ENCODE peak calls at places on chromosomes 4 and X, in nine cellular contexts. X is psoas muscle, U is right lobe of liver, W is keratinocyte, C is cardiac muscle cell, R is cardiac fibroblast, N is IMR-90, P is mammary epithelial cell, E is left lung. T is an unnamed sample.

GRCh38 chr4:134533068-134533467 is 331.5 kb upstream of the PABPC4L start:
- DNase-seq in P (no peak), R (no peak), W (no peak), X (no peak), E (no peak), N (no peak), U (no peak), C (no peak), T (no peak)

GRCh38 chr4:150217192-150217591 is 138.9 kb downstream of the DCLK2 start:
- DNase-seq in E (no peak), X (no peak), U (no peak), C (peak), P (peak), N (peak), W (no peak), R (peak), T (peak)

GRCh38 chrX:24963823-24964222 is 51.9 kb downstream of the ARX start:
- DNase-seq in U (no peak), X (no peak), C (no peak), R (no peak), E (no peak), N (no peak), W (no peak), P (no peak), T (peak)

GRCh38 chr4:177185151-177185550 is 124.5 kb upstream of the NEIL3 start:
- DNase-seq in N (peak), E (no peak), U (no peak), R (peak), X (no peak), W (no peak), C (peak), P (peak), T (peak)

GRCh38 chr4:3226944-3227343 is 22.0 kb upstream of the MSANTD1 start:
- DNase-seq in N (no peak), U (no peak), P (no peak), R (no peak), E (peak), W (no peak), X (peak), C (no peak), T (no peak)

GRCh38 chr4:113641025-113641431 is 120.5 kb downstream of the CAMK2D start:
- DNase-seq in U (no peak), P (no peak), C (no peak), R (no peak), W (no peak), N (no peak), X (no peak), E (no peak), T (no peak)

GRCh38 chrX:40299028-40299479 is 201.3 kb upstream of the BCOR start:
- DNase-seq in R (peak), C (peak), U (no peak), P (no peak), E (no peak), X (no peak), W (no peak), N (no peak), T (peak)

GRCh38 chr4:101944649-101945048 is 154.1 kb downstream of the BANK1 start:
- DNase-seq in W (no peak), E (no peak), N (peak), U (no peak), R (peak), C (no peak), X (no peak), P (peak), T (peak)

GRCh38 chrX:70445876-70446275 is 1.2 kb downstream of the DLG3 start:
- DNase-seq in N (no peak), X (no peak), C (no peak), R (no peak), P (no peak), W (no peak), U (no peak), E (no peak), T (no peak)

GRCh38 chrX:41906515-41907165 is 16.7 kb downstream of the CASK start:
- DNase-seq in C (peak), X (no peak), W (no peak), U (no peak), P (peak), E (no peak), R (peak), N (no peak), T (peak)

GRCh38 chrX:21996872-21997271 is 35.3 kb upstream of the PHEX start:
- DNase-seq in P (peak), W (no peak), C (peak), U (no peak), X (no peak), E (no peak), R (peak), N (peak), T (peak)

GRCh38 chr4:8836664-8837171 is 34.9 kb downstream of the HMX1 start:
- DNase-seq in C (no peak), P (no peak), X (peak), N (no peak), W (no peak), U (peak), E (peak), R (no peak), T (no peak)

GRCh38 chr4:173211838-173212237 is 43.2 kb downstream of the GALNT7 start:
- DNase-seq in E (no peak), U (no peak), P (peak), X (no peak), W (no peak), R (peak), N (peak), C (peak), T (peak)

GRCh38 chr4:127643791-127644190 is 11.0 kb downstream of the INTU start:
- DNase-seq in N (no peak), E (no peak), U (no peak), P (no peak), C (no peak), R (no peak), W (no peak), X (no peak), T (no peak)

GRCh38 chrX:49165901-49166881 is 3.6 kb downstream of the MAGIX start:
- DNase-seq in U (peak), R (peak), C (peak), E (peak), N (peak), P (peak), W (peak), X (peak), T (peak)

GRCh38 chrX:70398899-70399298 is 24.2 kb upstream of the GDPD2 start:
- DNase-seq in E (no peak), U (no peak), R (peak), N (peak), C (peak), P (no peak), W (no peak), X (no peak), T (peak)

GRCh38 chr4:3644849-3645627 is 112.8 kb upstream of the LRPAP1 start:
- DNase-seq in E (peak), P (no peak), R (peak), N (no peak), W (no peak), U (no peak), X (no peak), C (no peak), T (peak)

GRCh38 chr4:176001171-176002006 is 64.3 kb upstream of the WDR17 start:
- DNase-seq in P (no peak), W (no peak), E (peak), N (peak), U (peak), X (peak), C (peak), R (peak), T (peak)

GRCh38 chr4:113327513-113327912 is 278.1 kb downstream of the ANK2 start:
- DNase-seq in E (no peak), C (peak), N (peak), W (no peak), R (peak), X (no peak), U (no peak), P (no peak), T (peak)

GRCh38 chrX:9842541-9842940 is 56.3 kb downstream of the SHROOM2 start:
- DNase-seq in X (no peak), P (no peak), U (no peak), C (no peak), E (no peak), R (no peak), N (no peak), W (no peak), T (no peak)

GRCh38 chrX:71095971-71096701 is 485 bp downstream of the FOXO4 start:
- DNase-seq in R (no peak), C (no peak), X (no peak), W (no peak), U (no peak), P (peak), N (peak), E (no peak), T (no peak)

GRCh38 chrX:71492086-71493065 is 40.5 kb upstream of the OGT start:
- DNase-seq in C (peak), W (no peak), R (no peak), N (peak), U (peak), X (peak), P (peak), E (peak), T (peak)

GRCh38 chr4:85737254-85737653 is 262.3 kb downstream of the ARHGAP24 start:
- DNase-seq in W (no peak), C (no peak), R (no peak), X (no peak), U (no peak), E (no peak), P (no peak), N (no peak), T (no peak)

GRCh38 chr4:136811496-136812077 is 720.7 kb downstream of the PCDH18 start:
- DNase-seq in P (no peak), C (no peak), N (no peak), W (no peak), E (peak), X (peak), R (no peak), U (no peak), T (no peak)

GRCh38 chr4:67725981-67726380 is 25.0 kb upstream of the UBA6 start:
- DNase-seq in U (no peak), N (peak), W (no peak), R (peak), P (peak), X (no peak), C (no peak), E (no peak), T (peak)

GRCh38 chr4:1187182-1187581 is 14.8 kb upstream of the SPON2 start:
- DNase-seq in C (no peak), W (no peak), U (no peak), P (peak), N (peak), X (no peak), R (no peak), E (no peak), T (no peak)

GRCh38 chr4:67104145-67104544 is 441.2 kb downstream of the CENPC start:
- DNase-seq in C (no peak), E (no peak), X (no peak), W (no peak), N (no peak), R (no peak), U (no peak), P (no peak), T (no peak)

GRCh38 chr4:158098802-158099201 is 74.0 kb downstream of the GASK1B start:
- DNase-seq in X (no peak), E (peak), C (no peak), P (no peak), U (no peak), W (no peak), N (no peak), R (no peak), T (no peak)

GRCh38 chrX:259692-260355 is 21.4 kb upstream of the PLCXD1 start:
- DNase-seq in W (no peak), E (no peak), P (no peak), R (no peak), X (peak), N (no peak), C (no peak), U (peak), T (no peak)

GRCh38 chr4:1746265-1746691 is 25.0 kb downstream of the TACC3 start:
- DNase-seq in R (peak), W (no peak), U (peak), P (no peak), N (peak), C (peak), E (peak), X (peak), T (peak)

GRCh38 chrX:54043696-54044125 is 562 bp downstream of the PHF8 start:
- DNase-seq in N (peak), R (no peak), W (no peak), E (no peak), P (peak), X (no peak), C (no peak), U (no peak), T (peak)

GRCh38 chrX:49030283-49030682 is 12.9 kb downstream of the TFE3 start:
- DNase-seq in E (no peak), X (no peak), N (no peak), U (no peak), W (no peak), C (no peak), P (no peak), R (no peak), T (no peak)

GRCh38 chr4:38385286-38386010 is 278.6 kb upstream of the KLF3 start:
- DNase-seq in E (no peak), C (no peak), X (peak), P (peak), W (no peak), R (no peak), U (peak), N (no peak), T (peak)

GRCh38 chr4:100789991-100790390 is 272.2 kb upstream of the EMCN start:
- DNase-seq in U (no peak), P (no peak), R (no peak), W (no peak), E (no peak), X (no peak), C (no peak), N (no peak), T (no peak)

GRCh38 chrX:31546130-31546529 is 474.3 kb upstream of the FTHL17 start:
- DNase-seq in C (peak), P (peak), X (no peak), N (peak), R (peak), W (peak), E (no peak), U (no peak), T (peak)

GRCh38 chr4:37876156-37876555 is 14.7 kb upstream of the TBC1D1 start:
- DNase-seq in C (peak), P (no peak), U (no peak), E (no peak), W (no peak), R (peak), X (no peak), N (peak), T (no peak)

GRCh38 chrX:79268788-79269187 is 98.3 kb downstream of the ITM2A start:
- DNase-seq in E (no peak), W (no peak), C (peak), R (peak), X (no peak), U (no peak), N (no peak), P (no peak), T (no peak)

GRCh38 chr4:180827610-180828009 is 1415.6 kb upstream of the TENM3 start:
- DNase-seq in X (no peak), U (no peak), E (no peak), R (peak), N (peak), W (peak), C (peak), P (peak), T (peak)
- TF ChIP-seq CTCF in X (no peak), U (no peak), E (no peak), R (no peak), N (no peak), W (no peak), C (no peak), P (no peak), T (no peak)

GRCh38 chr4:74431113-74431826 is 13.7 kb upstream of the AREG start:
- DNase-seq in U (no peak), X (no peak), P (peak), W (peak), E (peak), N (no peak), C (peak), R (peak), T (no peak)
- H3K4me3 ChIP-seq in U (no peak), X (no peak), P (no peak), W (no peak), E (no peak), N (no peak), C (no peak), R (no peak), T (no peak)

DNA sequence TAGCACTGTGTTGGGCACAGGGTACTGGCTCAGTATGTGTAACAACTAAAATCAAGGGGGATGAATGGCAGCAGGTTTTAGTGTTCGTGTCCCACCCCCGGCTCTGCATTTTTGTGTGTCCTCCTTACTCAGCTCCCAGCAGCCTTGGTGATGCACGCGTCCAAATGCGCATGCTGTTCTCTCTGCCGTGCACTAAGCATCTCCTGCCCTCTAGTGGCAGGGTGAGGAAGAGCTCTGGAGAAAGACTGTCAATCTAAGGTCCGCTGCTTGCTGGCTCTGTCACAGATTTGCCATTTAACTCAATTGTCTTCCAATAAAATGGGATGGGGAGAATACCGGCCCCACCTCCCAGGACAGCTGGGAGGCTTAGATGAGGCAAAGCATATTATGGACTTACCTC is 61.4 kb downstream of the WFS1 start:
- DNase-seq in E (no peak), X (peak), R (peak), P (no peak), N (peak), U (no peak), C (peak), W (no peak), T (peak)
- TF ChIP-seq CTCF in E (peak), X (peak), R (peak), P (peak), N (peak), U (peak), C (peak), W (no peak), T (peak)

GRCh38 chr4:153296424-153296823 is 48.1 kb upstream of the MND1 start:
- DNase-seq in N (peak), W (peak), X (no peak), P (peak), E (no peak), U (no peak), R (no peak), C (peak), T (peak)
- H3K4me3 ChIP-seq in N (no peak), W (peak), X (no peak), P (peak), E (no peak), U (no peak), R (no peak), C (no peak), T (no peak)

GRCh38 chrX:13112499-13112898 is 68.1 kb upstream of the FAM9C start:
- DNase-seq in U (no peak), N (no peak), W (no peak), E (no peak), R (no peak), X (no peak), P (no peak), C (no peak), T (no peak)

GRCh38 chrX:13120017-13120416 is 75.6 kb upstream of the FAM9C start:
- DNase-seq in X (no peak), U (peak), R (peak), E (no peak), C (peak), N (peak), P (no peak), W (no peak), T (no peak)

GRCh38 chrX:13119386-13119785 is 75.0 kb upstream of the FAM9C start:
- DNase-seq in C (peak), E (no peak), U (no peak), W (no peak), R (peak), N (peak), X (no peak), P (peak), T (peak)

GRCh38 chrX:13110427-13111324 is 66.3 kb upstream of the FAM9C start:
- DNase-seq in W (no peak), U (no peak), E (no peak), P (peak), R (peak), N (peak), X (no peak), C (peak), T (peak)

DNA sequence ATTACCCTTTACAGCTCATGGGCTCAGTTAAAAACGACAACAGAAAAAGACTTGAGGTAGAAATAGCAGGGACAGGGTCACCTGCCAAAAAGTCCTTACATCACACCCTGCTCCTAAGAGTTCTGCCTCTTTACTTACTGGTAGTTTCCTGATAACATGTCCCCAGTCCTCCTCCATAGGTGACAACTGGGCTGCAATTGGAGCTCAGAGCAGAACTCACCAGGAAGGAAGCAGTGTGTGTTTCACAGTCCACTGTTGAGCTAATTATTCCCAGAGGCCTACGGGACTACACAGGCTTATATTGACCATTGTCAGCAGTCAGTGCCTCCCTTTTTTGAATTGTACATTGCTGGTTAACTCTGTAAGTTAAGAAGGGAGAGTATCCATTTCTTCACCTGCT is 71.0 kb upstream of the FAM9C start:
- DNase-seq in P (no peak), E (no peak), N (no peak), R (no peak), U (no peak), X (no peak), W (no peak), C (no peak), T (no peak)
- TF ChIP-seq CTCF in P (no peak), E (no peak), N (no peak), R (no peak), U (no peak), X (no peak), W (no peak), C (no peak), T (no peak)

DNA sequence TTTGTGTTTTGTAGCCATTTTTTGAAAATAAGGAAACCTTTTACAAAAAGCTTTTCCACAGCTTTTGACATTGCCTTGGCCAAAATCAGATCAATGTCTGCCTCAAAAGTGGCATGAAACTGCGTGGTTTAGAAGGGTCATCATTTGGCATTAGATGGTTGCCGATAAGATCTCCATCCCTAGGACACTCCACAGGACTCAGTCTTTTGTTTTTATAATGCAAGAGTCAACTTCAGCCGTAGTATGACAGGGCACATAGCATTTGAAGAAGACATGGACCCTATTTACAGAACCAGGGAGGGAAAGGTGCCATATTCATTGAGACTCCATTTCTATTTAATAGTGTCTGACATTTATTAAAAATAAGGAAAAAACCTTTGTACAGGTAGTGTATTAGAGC is 1.3 kb downstream of the RTL8A start:
- DNase-seq in P (no peak), R (no peak), W (no peak), X (no peak), U (no peak), C (no peak), E (no peak), N (no peak), T (no peak)
- H3K4me3 ChIP-seq in P (peak), R (peak), W (no peak), X (peak), U (no peak), C (peak), E (peak), N (no peak), T (peak)

GRCh38 chr4:47483722-47484121 is 1.4 kb upstream of the ATP10D start:
- DNase-seq in W (no peak), U (no peak), X (no peak), C (no peak), P (no peak), N (no peak), R (no peak), E (no peak), T (peak)

GRCh38 chr4:47482326-47482725 is 2.7 kb upstream of the ATP10D start:
- DNase-seq in U (no peak), R (peak), W (no peak), X (no peak), N (peak), P (peak), C (peak), E (no peak), T (peak)

GRCh38 chr4:47486306-47486705 is 1.2 kb downstream of the ATP10D start:
- DNase-seq in E (no peak), R (peak), C (peak), U (no peak), X (no peak), P (no peak), W (no peak), N (no peak), T (no peak)

GRCh38 chr4:47484169-47484568 is 906 bp upstream of the ATP10D start:
- DNase-seq in N (no peak), P (peak), U (no peak), E (no peak), W (peak), R (no peak), X (no peak), C (no peak), T (no peak)

GRCh38 chr4:47485047-47485692 is at the start of gene ATP10D:
- DNase-seq in N (peak), E (peak), W (no peak), P (peak), C (peak), R (peak), X (peak), U (peak), T (peak)
- TF ChIP-seq CTCF in N (peak), E (no peak), W (peak), P (peak), C (peak), R (peak), X (peak), U (peak), T (peak)